ENCODE peak calls at places on chromosome 1, in five cellular contexts. One of them, this sample, is unnamed.

GRCh38 chr1:71753746-71754145 is 528.6 kb downstream of the NEGR1 start:
- DNase-seq in HCT116: no peak
- DNase-seq in GM23248: no peak
- DNase-seq in IMR-90: no peak
- DNase-seq in fibroblast of lung: no peak
- DNase-seq in this sample: no peak

GRCh38 chr1:204152310-204153044 is 633 bp upstream of the ETNK2 start:
- DNase-seq in GM23248: no peak
- DNase-seq in HCT116: no peak
- DNase-seq in fibroblast of lung: no peak
- DNase-seq in IMR-90: no peak
- DNase-seq in this sample: no peak

GRCh38 chr1:207283421-207283820 is 38.1 kb upstream of the CD55 start:
- DNase-seq in fibroblast of lung: no peak
- DNase-seq in IMR-90: no peak
- DNase-seq in HCT116: no peak
- DNase-seq in GM23248: no peak
- DNase-seq in this sample: no peak

GRCh38 chr1:193614817-193615216 is 428.4 kb upstream of the B3GALT2 start:
- DNase-seq in fibroblast of lung: peak; percentile 60
- DNase-seq in HCT116: peak; percentile 37
- DNase-seq in GM23248: peak; percentile 40
- DNase-seq in IMR-90: peak; percentile 79
- DNase-seq in this sample: no peak

GRCh38 chr1:29249170-29249691 is 12.9 kb downstream of the PTPRU start:
- DNase-seq in GM23248: no peak
- DNase-seq in fibroblast of lung: peak; percentile 81
- DNase-seq in IMR-90: peak; percentile 40
- DNase-seq in HCT116: no peak
- DNase-seq in this sample: peak; percentile 68

GRCh38 chr1:110065841-110066240 is 4.6 kb downstream of the ALX3 start:
- DNase-seq in IMR-90: no peak
- DNase-seq in HCT116: no peak
- DNase-seq in GM23248: peak; percentile 40
- DNase-seq in fibroblast of lung: no peak
- DNase-seq in this sample: no peak

GRCh38 chr1:29985376-29985945 is 737.9 kb downstream of the MATN1 start:
- DNase-seq in HCT116: no peak
- DNase-seq in IMR-90: no peak
- DNase-seq in GM23248: no peak
- DNase-seq in fibroblast of lung: no peak
- DNase-seq in this sample: peak; percentile 46

GRCh38 chr1:232305020-232305419 is 324.9 kb downstream of the SIPA1L2 start:
- DNase-seq in IMR-90: no peak
- DNase-seq in HCT116: no peak
- DNase-seq in fibroblast of lung: no peak
- DNase-seq in GM23248: no peak
- DNase-seq in this sample: no peak

GRCh38 chr1:36285450-36286101 is 20.6 kb upstream of the SH3D21 start:
- DNase-seq in GM23248: peak; percentile 92
- DNase-seq in HCT116: peak; percentile 78
- DNase-seq in IMR-90: peak; percentile 92
- DNase-seq in fibroblast of lung: peak; percentile 84
- DNase-seq in this sample: peak; percentile 90

GRCh38 chr1:29128739-29129138 is 5.0 kb upstream of the TMEM200B start:
- DNase-seq in fibroblast of lung: no peak
- DNase-seq in IMR-90: no peak
- DNase-seq in GM23248: no peak
- DNase-seq in HCT116: no peak
- DNase-seq in this sample: no peak

GRCh38 chr1:232793944-232794343 is 11.3 kb upstream of the MAP10 start:
- DNase-seq in fibroblast of lung: peak; percentile 71
- DNase-seq in IMR-90: peak; percentile 74
- DNase-seq in GM23248: peak; percentile 81
- DNase-seq in HCT116: peak; percentile 2
- DNase-seq in this sample: peak; percentile 68

GRCh38 chr1:205062895-205063294 is 19.9 kb downstream of the CNTN2 start:
- DNase-seq in HCT116: no peak
- DNase-seq in GM23248: no peak
- DNase-seq in IMR-90: no peak
- DNase-seq in fibroblast of lung: no peak
- DNase-seq in this sample: no peak

GRCh38 chr1:27032119-27032461 is 19.4 kb upstream of the TENT5B start:
- DNase-seq in GM23248: no peak
- DNase-seq in fibroblast of lung: no peak
- DNase-seq in HCT116: no peak
- DNase-seq in IMR-90: no peak
- DNase-seq in this sample: no peak
- H3K4me3 ChIP-seq in GM23248: peak overlapping the region; percentile 63
- H3K4me3 ChIP-seq in fibroblast of lung: peak overlapping the region; percentile 45
- H3K4me3 ChIP-seq in HCT116: no peak overlapping the region
- H3K4me3 ChIP-seq in IMR-90: no peak overlapping the region
- H3K4me3 ChIP-seq in this sample: no peak overlapping the region

DNA sequence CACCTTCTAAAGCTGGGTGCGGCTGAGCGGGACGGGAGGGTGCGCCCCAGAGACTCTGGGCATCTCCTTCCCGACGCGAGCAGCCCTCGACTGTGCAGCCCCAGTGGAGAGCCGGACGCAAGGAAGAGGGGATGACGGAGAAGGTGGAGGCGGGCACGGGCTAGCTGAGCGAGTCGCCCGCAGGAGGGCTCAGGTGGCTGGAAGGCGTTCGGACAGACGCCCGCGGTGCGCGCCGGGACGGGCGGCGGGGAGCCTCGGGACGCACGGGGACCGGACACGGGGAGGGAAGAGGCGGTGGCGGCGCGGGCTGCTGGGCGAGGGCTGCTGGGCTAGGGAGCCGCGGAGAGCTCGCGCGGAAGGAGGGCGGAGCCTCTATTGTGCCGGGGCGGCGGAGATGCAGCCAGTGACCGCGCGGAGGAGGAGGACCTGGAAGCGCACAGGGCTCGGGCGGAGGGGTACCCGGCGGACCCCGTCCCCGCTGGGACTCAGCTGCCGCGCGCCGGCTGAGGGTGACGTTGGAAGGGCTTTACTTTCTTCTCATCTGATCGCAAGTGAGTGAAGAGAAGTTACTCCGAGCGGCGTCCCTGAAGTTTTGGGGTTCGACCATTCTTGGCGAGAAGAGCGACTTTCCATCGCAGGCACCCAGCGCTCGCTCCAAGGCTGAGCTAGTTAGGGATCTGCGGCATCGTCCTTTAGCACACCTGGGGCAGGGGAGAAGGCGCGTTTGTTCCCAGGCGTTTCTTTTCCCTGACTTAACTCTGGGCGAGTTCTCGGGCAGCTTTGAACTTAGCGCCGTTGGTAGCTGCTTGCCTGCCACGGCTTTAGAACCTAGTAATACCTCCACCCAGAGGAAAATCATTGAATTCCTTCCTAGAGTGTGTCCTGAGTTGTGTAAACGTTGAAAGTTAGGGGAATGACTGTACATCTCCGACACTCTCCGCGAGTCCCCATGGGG is at the start of gene OLFML2B:
- DNase-seq in HCT116: peak; percentile 38
- DNase-seq in IMR-90: peak; percentile 76
- DNase-seq in fibroblast of lung: peak; percentile 82
- DNase-seq in GM23248: peak; percentile 94
- DNase-seq in this sample: peak; percentile 71
- H3K4me2 ChIP-seq in HCT116: peak within 1 kb of the TSS; percentile 95
- H3K4me2 ChIP-seq in IMR-90: peak within 1 kb of the TSS; percentile 96
- H3K4me2 ChIP-seq in fibroblast of lung: peak within 1 kb of the TSS; percentile 90
- H3K4me2 ChIP-seq in GM23248: peak within 1 kb of the TSS; percentile 95
- H3K4me2 ChIP-seq in this sample: peak within 1 kb of the TSS; percentile 97

GRCh38 chr1:89699451-89699986 is 66.6 kb downstream of the LRRC8C start:
- DNase-seq in fibroblast of lung: no peak
- DNase-seq in IMR-90: no peak
- DNase-seq in HCT116: no peak
- DNase-seq in GM23248: no peak
- DNase-seq in this sample: no peak

GRCh38 chr1:89703469-89703868 is 70.5 kb downstream of the LRRC8C start:
- DNase-seq in GM23248: no peak
- DNase-seq in HCT116: no peak
- DNase-seq in fibroblast of lung: no peak
- DNase-seq in IMR-90: no peak
- DNase-seq in this sample: no peak

GRCh38 chr1:89704014-89704413 is 71.1 kb downstream of the LRRC8C start:
- DNase-seq in fibroblast of lung: no peak
- DNase-seq in IMR-90: no peak
- DNase-seq in HCT116: no peak
- DNase-seq in GM23248: no peak
- DNase-seq in this sample: no peak

GRCh38 chr1:89701746-89702241 is 68.9 kb downstream of the LRRC8C start:
- DNase-seq in HCT116: no peak
- DNase-seq in fibroblast of lung: peak; percentile 69
- DNase-seq in IMR-90: peak; percentile 55
- DNase-seq in GM23248: no peak
- DNase-seq in this sample: no peak

DNA sequence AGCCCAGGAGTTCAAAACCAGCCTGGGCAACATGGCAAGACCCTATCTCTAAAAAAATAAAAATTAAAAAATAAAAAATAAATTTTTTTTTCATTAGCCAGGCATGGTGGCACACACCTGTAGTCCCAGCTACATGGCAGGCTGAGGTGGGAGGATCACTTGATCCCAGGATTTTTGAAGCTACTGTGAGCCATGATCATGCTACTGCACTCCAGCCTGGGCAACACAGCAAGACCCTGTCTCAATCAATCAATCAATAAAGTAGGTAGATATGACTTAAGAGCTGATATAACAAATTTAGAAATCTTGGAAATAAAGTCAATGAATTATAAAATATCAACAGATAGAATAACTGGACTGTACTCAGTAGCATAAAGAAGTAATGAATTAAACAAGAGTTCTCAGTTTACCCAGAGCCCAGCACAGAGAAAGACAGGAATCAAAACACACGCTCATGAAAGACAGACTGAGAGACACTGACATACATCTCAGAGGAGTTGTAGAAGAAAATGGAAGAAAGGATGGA is 69.7 kb downstream of the LRRC8C start:
- DNase-seq in HCT116: no peak
- DNase-seq in fibroblast of lung: no peak
- DNase-seq in IMR-90: no peak
- DNase-seq in GM23248: no peak
- DNase-seq in this sample: no peak
- H3K4me3 ChIP-seq in HCT116: no peak overlapping the region
- H3K4me3 ChIP-seq in fibroblast of lung: no peak overlapping the region
- H3K4me3 ChIP-seq in IMR-90: no peak overlapping the region
- H3K4me3 ChIP-seq in GM23248: no peak overlapping the region
- H3K4me3 ChIP-seq in this sample: no peak overlapping the region

GRCh38 chr1:52657702-52658101 is 24.7 kb downstream of the SHISAL2A start:
- DNase-seq in IMR-90: no peak
- DNase-seq in fibroblast of lung: no peak
- DNase-seq in GM23248: no peak
- DNase-seq in HCT116: no peak
- DNase-seq in this sample: no peak

GRCh38 chr1:52659356-52659755 is 26.4 kb downstream of the SHISAL2A start:
- DNase-seq in fibroblast of lung: peak; percentile 9
- DNase-seq in IMR-90: no peak
- DNase-seq in HCT116: peak; percentile 69
- DNase-seq in GM23248: peak; percentile 18
- DNase-seq in this sample: no peak

GRCh38 chr1:52658795-52659194 is 25.8 kb downstream of the SHISAL2A start:
- DNase-seq in HCT116: no peak
- DNase-seq in IMR-90: no peak
- DNase-seq in GM23248: no peak
- DNase-seq in fibroblast of lung: no peak
- DNase-seq in this sample: no peak

GRCh38 chr1:52660807-52661206 is 27.8 kb downstream of the SHISAL2A start:
- DNase-seq in HCT116: no peak
- DNase-seq in fibroblast of lung: no peak
- DNase-seq in IMR-90: no peak
- DNase-seq in GM23248: no peak
- DNase-seq in this sample: no peak

DNA sequence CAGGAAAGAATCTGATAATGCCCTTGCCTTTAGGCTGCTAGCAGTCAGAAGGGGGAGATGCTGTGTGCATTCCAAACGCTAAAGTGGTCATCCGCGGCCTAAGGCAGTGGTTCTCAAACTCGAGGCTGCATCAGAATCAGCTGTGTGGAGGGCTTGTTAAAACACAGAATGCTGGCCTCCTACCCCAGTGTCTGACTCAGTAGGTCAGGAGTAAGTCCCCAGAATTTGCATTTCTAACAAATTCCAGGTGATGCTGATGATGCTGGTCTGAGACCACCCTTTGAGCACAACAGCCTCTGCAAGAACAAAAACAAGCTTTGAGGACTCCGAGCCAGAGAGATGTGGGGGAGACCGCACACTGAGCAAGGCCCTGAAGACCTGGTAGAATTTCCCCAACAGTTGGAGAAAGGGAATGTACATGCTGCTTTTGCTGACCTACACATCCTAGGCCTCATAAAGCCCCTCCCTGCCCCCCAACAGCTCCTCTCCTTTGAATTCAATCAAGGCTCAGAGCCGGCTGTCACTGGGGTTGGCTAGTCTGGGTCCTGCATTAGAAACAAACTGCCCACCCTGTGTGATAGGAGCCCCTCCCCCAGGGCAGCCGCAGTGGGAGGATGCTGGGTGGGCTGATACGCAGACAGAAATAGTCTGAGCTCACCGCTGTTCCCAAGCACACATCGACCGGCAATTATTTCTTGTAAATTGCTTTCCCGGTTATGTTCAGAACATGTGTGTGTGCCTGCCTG is 27.1 kb downstream of the SHISAL2A start:
- DNase-seq in HCT116: no peak
- DNase-seq in fibroblast of lung: no peak
- DNase-seq in GM23248: no peak
- DNase-seq in IMR-90: no peak
- DNase-seq in this sample: no peak
- H3K4me2 ChIP-seq in HCT116: peak overlapping the region; percentile 43
- H3K4me2 ChIP-seq in fibroblast of lung: no peak overlapping the region
- H3K4me2 ChIP-seq in GM23248: no peak overlapping the region
- H3K4me2 ChIP-seq in IMR-90: no peak overlapping the region
- H3K4me2 ChIP-seq in this sample: no peak overlapping the region

GRCh38 chr1:44002606-44003157 is 11.3 kb downstream of the CCDC24 start:
- DNase-seq in fibroblast of lung: no peak
- DNase-seq in HCT116: no peak
- DNase-seq in IMR-90: no peak
- DNase-seq in GM23248: no peak
- DNase-seq in this sample: no peak

GRCh38 chr1:44000266-44000665 is 8.9 kb downstream of the CCDC24 start:
- DNase-seq in GM23248: no peak
- DNase-seq in HCT116: no peak
- DNase-seq in IMR-90: no peak
- DNase-seq in fibroblast of lung: no peak
- DNase-seq in this sample: no peak

GRCh38 chr1:43997979-43998378 is 6.6 kb downstream of the CCDC24 start:
- DNase-seq in GM23248: no peak
- DNase-seq in fibroblast of lung: no peak
- DNase-seq in HCT116: no peak
- DNase-seq in IMR-90: no peak
- DNase-seq in this sample: no peak

GRCh38 chr1:43999455-43999854 is 8.1 kb downstream of the CCDC24 start:
- DNase-seq in GM23248: no peak
- DNase-seq in fibroblast of lung: no peak
- DNase-seq in HCT116: no peak
- DNase-seq in IMR-90: no peak
- DNase-seq in this sample: no peak

DNA sequence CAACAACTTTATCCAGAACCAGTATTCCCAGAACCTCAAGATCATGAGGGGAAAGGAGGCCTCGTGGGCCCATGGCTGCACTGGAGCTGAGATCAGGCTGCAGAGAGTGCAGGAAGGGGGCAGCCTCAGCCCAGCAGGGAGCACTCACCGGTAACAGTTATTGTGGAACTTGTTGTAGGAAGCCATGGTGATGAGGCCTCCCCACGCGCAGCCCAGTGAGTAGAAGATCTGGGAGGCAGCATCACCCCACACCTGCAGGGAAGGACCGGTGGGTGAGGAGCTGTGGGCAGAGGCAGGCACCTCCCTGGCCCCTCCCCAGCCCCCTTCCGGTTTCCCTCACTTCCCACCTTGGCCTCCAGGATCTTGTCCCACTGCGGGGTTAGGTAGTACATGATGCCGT is 10.8 kb downstream of the CCDC24 start:
- DNase-seq in HCT116: no peak
- DNase-seq in GM23248: no peak
- DNase-seq in fibroblast of lung: no peak
- DNase-seq in IMR-90: no peak
- DNase-seq in this sample: no peak
- H3K4me3 ChIP-seq in HCT116: no peak overlapping the region
- H3K4me3 ChIP-seq in GM23248: no peak overlapping the region
- H3K4me3 ChIP-seq in fibroblast of lung: no peak overlapping the region
- H3K4me3 ChIP-seq in IMR-90: no peak overlapping the region
- H3K4me3 ChIP-seq in this sample: no peak overlapping the region